ENCODE peak calls at places on chromosomes 6 and 20, in four cellular contexts. A, S, T and C are unnamed samples.

GRCh38 chr6:164741938-164742451 is 567.4 kb downstream of the C6orf118 start:
- DNase-seq in A (no peak), S (no peak), T (no peak), C (no peak)

GRCh38 chr6:3195695-3196497 is 31.6 kb downstream of the TUBB2B start:
- DNase-seq in A (no peak), S (no peak), T (no peak), C (no peak)

GRCh38 chr6:135568366-135568765 is 70.8 kb upstream of the AHI1 start:
- DNase-seq in A (peak; percentile 66), S (no peak), T (peak; percentile 95), C (peak; percentile 97)

GRCh38 chr6:133888931-133889556 is at the start of gene TCF21:
- DNase-seq in A (peak; percentile 76), S (no peak), T (peak; percentile 73), C (peak; percentile 65)

GRCh38 chr6:166940643-166941068 is 15.7 kb downstream of the RNASET2 start:
- DNase-seq in A (no peak), S (no peak), T (no peak), C (no peak)

GRCh38 chr20:25035924-25036323 is 22.0 kb downstream of the ACSS1 start:
- DNase-seq in A (no peak), S (no peak), T (no peak), C (no peak)

GRCh38 chr20:25389858-25390537 is 637 bp downstream of the ABHD12 start:
- DNase-seq in A (no peak), S (no peak), T (no peak), C (no peak)

GRCh38 chr6:114376611-114377206 is 33.9 kb upstream of the HS3ST5 start:
- DNase-seq in A (no peak), S (no peak), T (no peak), C (no peak)

GRCh38 chr6:44486002-44486421 is 98.5 kb downstream of the CDC5L start:
- DNase-seq in A (no peak), S (no peak), T (no peak), C (no peak)

GRCh38 chr20:19433371-19434316 is 221.2 kb downstream of the SLC24A3 start:
- DNase-seq in A (no peak), S (no peak), T (peak; percentile 46), C (peak; percentile 70)

GRCh38 chr20:18428490-18429173 is 38.2 kb downstream of the DZANK1 start:
- DNase-seq in A (no peak), S (no peak), T (peak; percentile 67), C (peak; percentile 76)

GRCh38 chr6:225121-225721 is 67.1 kb upstream of the DUSP22 start:
- DNase-seq in A (no peak), S (peak; percentile 66), T (no peak), C (no peak)

GRCh38 chr6:121549741-121550140 is 114.3 kb downstream of the GJA1 start:
- DNase-seq in A (peak; percentile 70), S (no peak), T (peak; percentile 59), C (peak; percentile 84)

GRCh38 chr6:143236151-143236788 is 175.6 kb downstream of the AIG1 start:
- DNase-seq in A (no peak), S (no peak), T (no peak), C (peak; percentile 11)

GRCh38 chr6:128597956-128598355 is 77.6 kb upstream of the PTPRK start:
- DNase-seq in A (no peak), S (no peak), T (no peak), C (no peak)

GRCh38 chr6:117007659-117008058 is 130.6 kb downstream of the RFX6 start:
- DNase-seq in A (no peak), S (no peak), T (no peak), C (no peak)

GRCh38 chr6:33156561-33156960 is 35.7 kb downstream of the COL11A2 start:
- DNase-seq in A (no peak), S (no peak), T (no peak), C (no peak)